ENCODE peak calls at places on chromosomes 5 and 9, in eight cellular contexts. One of them, this sample, is unnamed.

GRCh38 chr9:131264231-131264630 is 12.1 kb downstream of the FAM78A start:
- DNase-seq in sigmoid colon: no peak
- DNase-seq in heart right ventricle: no peak
- DNase-seq in CD4-positive, alpha-beta T cell: peak
- DNase-seq in stomach: no peak
- DNase-seq in fibroblast of mammary gland: no peak
- DNase-seq in natural killer cell: no peak
- DNase-seq in HFF-Myc: no peak
- DNase-seq in this sample: peak

GRCh38 chr5:132812123-132812948 is 766 bp upstream of the SOWAHA start:
- DNase-seq in fibroblast of mammary gland: no peak
- DNase-seq in stomach: peak
- DNase-seq in sigmoid colon: no peak
- DNase-seq in natural killer cell: no peak
- DNase-seq in CD4-positive, alpha-beta T cell: no peak
- DNase-seq in HFF-Myc: no peak
- DNase-seq in heart right ventricle: no peak
- DNase-seq in this sample: no peak

GRCh38 chr9:99720455-99721050 is 101.1 kb upstream of the NR4A3 start:
- DNase-seq in natural killer cell: no peak
- DNase-seq in stomach: no peak
- DNase-seq in CD4-positive, alpha-beta T cell: no peak
- DNase-seq in sigmoid colon: no peak
- DNase-seq in heart right ventricle: no peak
- DNase-seq in HFF-Myc: no peak
- DNase-seq in fibroblast of mammary gland: peak
- DNase-seq in this sample: no peak

GRCh38 chr5:151023047-151023615 is 2.7 kb downstream of the GPX3 start:
- DNase-seq in CD4-positive, alpha-beta T cell: no peak
- DNase-seq in fibroblast of mammary gland: peak
- DNase-seq in natural killer cell: no peak
- DNase-seq in stomach: peak
- DNase-seq in heart right ventricle: peak
- DNase-seq in HFF-Myc: no peak
- DNase-seq in sigmoid colon: no peak
- DNase-seq in this sample: no peak

GRCh38 chr5:143586781-143587362 is 183.4 kb upstream of the NR3C1 start:
- DNase-seq in HFF-Myc: no peak
- DNase-seq in sigmoid colon: no peak
- DNase-seq in stomach: no peak
- DNase-seq in CD4-positive, alpha-beta T cell: no peak
- DNase-seq in natural killer cell: no peak
- DNase-seq in heart right ventricle: no peak
- DNase-seq in fibroblast of mammary gland: no peak
- DNase-seq in this sample: no peak

GRCh38 chr5:108143581-108143980 is 238.3 kb downstream of the FBXL17 start:
- DNase-seq in CD4-positive, alpha-beta T cell: no peak
- DNase-seq in stomach: no peak
- DNase-seq in fibroblast of mammary gland: peak
- DNase-seq in heart right ventricle: no peak
- DNase-seq in sigmoid colon: no peak
- DNase-seq in HFF-Myc: no peak
- DNase-seq in natural killer cell: no peak
- DNase-seq in this sample: no peak

GRCh38 chr9:123355761-123356520 is at the start of gene CRB2:
- DNase-seq in fibroblast of mammary gland: no peak
- DNase-seq in CD4-positive, alpha-beta T cell: no peak
- DNase-seq in heart right ventricle: no peak
- DNase-seq in stomach: no peak
- DNase-seq in sigmoid colon: no peak
- DNase-seq in HFF-Myc: no peak
- DNase-seq in natural killer cell: no peak
- DNase-seq in this sample: no peak

GRCh38 chr9:124341455-124342170 is 73.6 kb downstream of the PSMB7 start:
- DNase-seq in heart right ventricle: no peak
- DNase-seq in natural killer cell: no peak
- DNase-seq in fibroblast of mammary gland: no peak
- DNase-seq in HFF-Myc: no peak
- DNase-seq in stomach: no peak
- DNase-seq in sigmoid colon: no peak
- DNase-seq in CD4-positive, alpha-beta T cell: no peak
- DNase-seq in this sample: no peak

GRCh38 chr5:39531299-39531698 is 106.5 kb upstream of the DAB2 start:
- DNase-seq in sigmoid colon: no peak
- DNase-seq in heart right ventricle: no peak
- DNase-seq in HFF-Myc: no peak
- DNase-seq in stomach: no peak
- DNase-seq in natural killer cell: no peak
- DNase-seq in fibroblast of mammary gland: no peak
- DNase-seq in CD4-positive, alpha-beta T cell: no peak
- DNase-seq in this sample: no peak

GRCh38 chr5:149181702-149182101 is 40.4 kb downstream of the ABLIM3 start:
- DNase-seq in sigmoid colon: no peak
- DNase-seq in stomach: no peak
- DNase-seq in HFF-Myc: no peak
- DNase-seq in CD4-positive, alpha-beta T cell: no peak
- DNase-seq in fibroblast of mammary gland: no peak
- DNase-seq in heart right ventricle: no peak
- DNase-seq in natural killer cell: no peak
- DNase-seq in this sample: no peak

GRCh38 chr5:87298687-87299362 is 31.1 kb downstream of the RASA1 start:
- DNase-seq in heart right ventricle: no peak
- DNase-seq in natural killer cell: no peak
- DNase-seq in CD4-positive, alpha-beta T cell: no peak
- DNase-seq in fibroblast of mammary gland: peak
- DNase-seq in stomach: no peak
- DNase-seq in sigmoid colon: no peak
- DNase-seq in HFF-Myc: no peak
- DNase-seq in this sample: no peak

GRCh38 chr5:129917224-129917623 is 13.0 kb downstream of the CHSY3 start:
- DNase-seq in HFF-Myc: no peak
- DNase-seq in natural killer cell: no peak
- DNase-seq in heart right ventricle: no peak
- DNase-seq in CD4-positive, alpha-beta T cell: no peak
- DNase-seq in sigmoid colon: no peak
- DNase-seq in stomach: no peak
- DNase-seq in fibroblast of mammary gland: peak
- DNase-seq in this sample: no peak

GRCh38 chr5:7018601-7019000 is 305.4 kb downstream of the TENT4A start:
- DNase-seq in fibroblast of mammary gland: no peak
- DNase-seq in HFF-Myc: no peak
- DNase-seq in heart right ventricle: no peak
- DNase-seq in natural killer cell: no peak
- DNase-seq in stomach: no peak
- DNase-seq in CD4-positive, alpha-beta T cell: no peak
- DNase-seq in sigmoid colon: no peak
- DNase-seq in this sample: no peak

GRCh38 chr5:135100431-135100830 is 66.4 kb upstream of the PITX1 start:
- DNase-seq in CD4-positive, alpha-beta T cell: no peak
- DNase-seq in HFF-Myc: no peak
- DNase-seq in fibroblast of mammary gland: no peak
- DNase-seq in stomach: no peak
- DNase-seq in sigmoid colon: no peak
- DNase-seq in heart right ventricle: no peak
- DNase-seq in natural killer cell: no peak
- DNase-seq in this sample: no peak

GRCh38 chr9:20513126-20513913 is 109.0 kb downstream of the MLLT3 start:
- DNase-seq in stomach: no peak
- DNase-seq in fibroblast of mammary gland: no peak
- DNase-seq in HFF-Myc: no peak
- DNase-seq in CD4-positive, alpha-beta T cell: no peak
- DNase-seq in sigmoid colon: no peak
- DNase-seq in natural killer cell: no peak
- DNase-seq in heart right ventricle: no peak
- DNase-seq in this sample: no peak

GRCh38 chr5:6086871-6087270 is 291.5 kb downstream of the MED10 start:
- DNase-seq in heart right ventricle: no peak
- DNase-seq in CD4-positive, alpha-beta T cell: no peak
- DNase-seq in fibroblast of mammary gland: no peak
- DNase-seq in natural killer cell: no peak
- DNase-seq in stomach: no peak
- DNase-seq in HFF-Myc: no peak
- DNase-seq in sigmoid colon: no peak
- DNase-seq in this sample: no peak

GRCh38 chr9:135906291-135907005 is 898 bp downstream of the CAMSAP1 start:
- DNase-seq in heart right ventricle: no peak
- DNase-seq in HFF-Myc: no peak
- DNase-seq in sigmoid colon: peak
- DNase-seq in natural killer cell: no peak
- DNase-seq in CD4-positive, alpha-beta T cell: no peak
- DNase-seq in stomach: no peak
- DNase-seq in fibroblast of mammary gland: peak
- DNase-seq in this sample: no peak

GRCh38 chr9:35558185-35558584 is 46.9 kb upstream of the TESK1 start:
- DNase-seq in heart right ventricle: no peak
- DNase-seq in HFF-Myc: no peak
- DNase-seq in natural killer cell: no peak
- DNase-seq in sigmoid colon: no peak
- DNase-seq in stomach: no peak
- DNase-seq in CD4-positive, alpha-beta T cell: no peak
- DNase-seq in fibroblast of mammary gland: no peak
- DNase-seq in this sample: no peak
- TF ChIP-seq CTCF in heart right ventricle: no peak
- TF ChIP-seq CTCF in HFF-Myc: no peak
- TF ChIP-seq CTCF in natural killer cell: no peak
- TF ChIP-seq CTCF in sigmoid colon: no peak
- TF ChIP-seq CTCF in stomach: no peak
- TF ChIP-seq CTCF in CD4-positive, alpha-beta T cell: no peak
- TF ChIP-seq CTCF in fibroblast of mammary gland: no peak
- TF ChIP-seq CTCF in this sample: no peak

GRCh38 chr5:14775857-14776256 is 95.7 kb downstream of the ANKH start:
- DNase-seq in heart right ventricle: peak
- DNase-seq in fibroblast of mammary gland: peak
- DNase-seq in natural killer cell: no peak
- DNase-seq in CD4-positive, alpha-beta T cell: no peak
- DNase-seq in stomach: peak
- DNase-seq in HFF-Myc: peak
- DNase-seq in sigmoid colon: no peak
- DNase-seq in this sample: no peak
- TF ChIP-seq CTCF in heart right ventricle: no peak
- TF ChIP-seq CTCF in fibroblast of mammary gland: no peak
- TF ChIP-seq CTCF in natural killer cell: no peak
- TF ChIP-seq CTCF in CD4-positive, alpha-beta T cell: no peak
- TF ChIP-seq CTCF in stomach: no peak
- TF ChIP-seq CTCF in HFF-Myc: no peak
- TF ChIP-seq CTCF in sigmoid colon: no peak
- TF ChIP-seq CTCF in this sample: no peak

GRCh38 chr9:137970098-137970497 is 92.5 kb downstream of the CACNA1B start:
- DNase-seq in HFF-Myc: no peak
- DNase-seq in stomach: peak
- DNase-seq in heart right ventricle: no peak
- DNase-seq in fibroblast of mammary gland: no peak
- DNase-seq in CD4-positive, alpha-beta T cell: no peak
- DNase-seq in sigmoid colon: no peak
- DNase-seq in natural killer cell: peak
- DNase-seq in this sample: no peak

GRCh38 chr9:137967280-137967943 is 89.8 kb downstream of the CACNA1B start:
- DNase-seq in fibroblast of mammary gland: no peak
- DNase-seq in sigmoid colon: peak
- DNase-seq in stomach: peak
- DNase-seq in CD4-positive, alpha-beta T cell: no peak
- DNase-seq in heart right ventricle: no peak
- DNase-seq in HFF-Myc: no peak
- DNase-seq in natural killer cell: no peak
- DNase-seq in this sample: no peak

GRCh38 chr9:137969008-137969407 is 91.4 kb downstream of the CACNA1B start:
- DNase-seq in natural killer cell: no peak
- DNase-seq in HFF-Myc: no peak
- DNase-seq in CD4-positive, alpha-beta T cell: no peak
- DNase-seq in heart right ventricle: no peak
- DNase-seq in stomach: peak
- DNase-seq in sigmoid colon: peak
- DNase-seq in fibroblast of mammary gland: no peak
- DNase-seq in this sample: no peak

GRCh38 chr9:137969685-137970084 is 92.1 kb downstream of the CACNA1B start:
- DNase-seq in stomach: peak
- DNase-seq in natural killer cell: no peak
- DNase-seq in heart right ventricle: no peak
- DNase-seq in sigmoid colon: no peak
- DNase-seq in CD4-positive, alpha-beta T cell: no peak
- DNase-seq in HFF-Myc: no peak
- DNase-seq in fibroblast of mammary gland: no peak
- DNase-seq in this sample: no peak

DNA sequence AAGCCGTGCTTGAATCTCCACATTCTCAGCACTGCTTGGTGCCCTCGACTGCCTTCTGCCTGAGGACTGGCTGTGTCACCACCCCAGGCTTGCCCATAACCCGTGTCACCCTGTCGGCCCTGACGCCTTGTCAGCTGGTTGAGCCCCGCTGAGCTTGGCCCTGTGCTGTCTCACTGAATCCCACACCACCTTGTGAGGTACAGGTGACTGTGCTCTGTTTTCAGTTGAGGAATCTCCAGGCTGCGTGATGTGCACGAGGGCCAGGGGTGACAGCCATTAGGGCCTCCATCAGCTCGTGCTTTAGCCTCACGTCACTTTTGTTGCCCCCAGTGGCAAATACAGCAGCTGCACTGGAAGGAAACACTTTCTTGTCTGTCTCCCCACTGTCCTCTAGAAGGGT is 90.7 kb downstream of the CACNA1B start:
- DNase-seq in stomach: peak
- DNase-seq in fibroblast of mammary gland: no peak
- DNase-seq in heart right ventricle: no peak
- DNase-seq in CD4-positive, alpha-beta T cell: no peak
- DNase-seq in HFF-Myc: no peak
- DNase-seq in sigmoid colon: peak
- DNase-seq in natural killer cell: peak
- DNase-seq in this sample: no peak
- TF ChIP-seq CTCF in stomach: no peak
- TF ChIP-seq CTCF in fibroblast of mammary gland: no peak
- TF ChIP-seq CTCF in heart right ventricle: no peak
- TF ChIP-seq CTCF in CD4-positive, alpha-beta T cell: no peak
- TF ChIP-seq CTCF in HFF-Myc: no peak
- TF ChIP-seq CTCF in sigmoid colon: no peak
- TF ChIP-seq CTCF in natural killer cell: no peak
- TF ChIP-seq CTCF in this sample: no peak

DNA sequence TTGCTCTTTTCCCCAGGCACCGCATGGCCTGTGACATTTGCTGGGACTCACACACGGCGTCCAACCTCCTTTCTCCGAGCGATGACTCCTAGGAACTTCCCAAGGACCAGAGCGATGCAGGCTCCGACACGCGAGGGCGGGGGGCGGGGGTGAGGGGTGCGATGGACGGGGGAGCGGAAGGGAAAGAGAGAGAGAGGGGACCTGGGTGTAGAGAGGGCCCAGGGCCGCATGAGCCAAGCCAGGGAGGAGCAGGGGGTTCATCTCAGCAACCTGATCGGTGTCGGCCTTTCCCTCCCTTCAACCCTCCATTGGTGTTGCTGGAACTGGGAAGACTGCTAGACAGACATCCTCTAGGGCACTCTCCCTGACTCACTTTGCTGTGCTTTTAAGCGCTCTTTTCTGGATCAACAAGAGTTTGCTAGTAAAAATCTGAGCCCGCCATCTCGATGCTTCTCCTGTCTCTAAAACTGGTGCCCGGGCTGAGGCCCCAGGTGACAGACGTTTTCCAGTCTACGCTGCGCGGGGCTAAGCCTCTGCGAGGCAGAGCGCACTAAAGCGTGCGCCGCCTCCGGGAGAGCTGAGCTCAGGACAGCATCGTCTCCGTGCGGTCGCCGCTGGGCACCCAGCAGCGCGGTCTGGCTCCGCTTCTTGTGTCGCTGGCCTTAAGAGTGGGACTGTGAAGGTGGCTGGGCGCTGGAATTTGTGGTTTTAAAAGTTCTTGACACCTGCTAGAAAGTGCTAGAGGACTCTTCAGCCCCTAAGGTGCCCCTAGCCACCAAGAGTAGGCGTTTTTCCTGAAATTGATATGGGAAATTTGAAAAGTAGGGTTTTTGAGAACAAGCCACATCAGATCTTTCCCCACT is 1.0 kb upstream of the TSLP start:
- DNase-seq in CD4-positive, alpha-beta T cell: no peak
- DNase-seq in natural killer cell: no peak
- DNase-seq in fibroblast of mammary gland: peak
- DNase-seq in HFF-Myc: no peak
- DNase-seq in heart right ventricle: no peak
- DNase-seq in sigmoid colon: peak
- DNase-seq in stomach: peak
- DNase-seq in this sample: no peak
- TF ChIP-seq CTCF in CD4-positive, alpha-beta T cell: no peak
- TF ChIP-seq CTCF in natural killer cell: no peak
- TF ChIP-seq CTCF in fibroblast of mammary gland: no peak
- TF ChIP-seq CTCF in HFF-Myc: no peak
- TF ChIP-seq CTCF in heart right ventricle: peak
- TF ChIP-seq CTCF in sigmoid colon: no peak
- TF ChIP-seq CTCF in stomach: no peak
- TF ChIP-seq CTCF in this sample: no peak